ENCODE peak calls at places on chromosome 12, in seven cellular contexts. Q is hepatocyte, Z is GM23338, D is neural progenitor cell, U is HCT116, V is MM.1S, X is PC-3. W is an unnamed sample.

GRCh38 chr12:55996201-55996714 is 818 bp upstream of the SUOX start:
- DNase-seq in Q (peak; percentile 69), Z (peak; percentile 77), D (peak; percentile 65), U (no peak), V (peak; percentile 72), X (peak; percentile 75), W (peak; percentile 70)

GRCh38 chr12:120262852-120263724 is 2.4 kb downstream of the PXN start:
- DNase-seq in Q (no peak), Z (no peak), D (no peak), U (no peak), V (no peak), X (peak; percentile 31), W (peak; percentile 56)

GRCh38 chr12:27176765-27177164 is 67.3 kb upstream of the STK38L start:
- DNase-seq in Q (no peak), Z (no peak), D (no peak), U (no peak), V (no peak), X (peak; percentile 94), W (peak; percentile 74)

GRCh38 chr12:129351481-129351880 is 498.2 kb downstream of the GLT1D1 start:
- DNase-seq in Q (no peak), Z (no peak), D (no peak), U (no peak), V (no peak), X (no peak), W (no peak)

GRCh38 chr12:78878447-78878846 is 13.9 kb downstream of the SYT1 start:
- DNase-seq in Q (no peak), Z (no peak), D (no peak), U (no peak), V (no peak), X (peak; percentile 16), W (no peak)

GRCh38 chr12:127450822-127451221 is 816.1 kb upstream of the TMEM132C start:
- DNase-seq in Q (no peak), Z (no peak), D (no peak), U (no peak), V (no peak), X (no peak), W (peak; percentile 14)

GRCh38 chr12:126907900-126908764 is 1358.8 kb upstream of the TMEM132C start:
- DNase-seq in Q (no peak), Z (no peak), D (no peak), U (no peak), V (no peak), X (no peak), W (no peak)

GRCh38 chr12:75289678-75290200 is 40.4 kb downstream of the CAPS2 start:
- DNase-seq in Q (no peak), Z (no peak), D (no peak), U (peak; percentile 3), V (peak; percentile 30), X (peak; percentile 59), W (peak; percentile 47)

DNA sequence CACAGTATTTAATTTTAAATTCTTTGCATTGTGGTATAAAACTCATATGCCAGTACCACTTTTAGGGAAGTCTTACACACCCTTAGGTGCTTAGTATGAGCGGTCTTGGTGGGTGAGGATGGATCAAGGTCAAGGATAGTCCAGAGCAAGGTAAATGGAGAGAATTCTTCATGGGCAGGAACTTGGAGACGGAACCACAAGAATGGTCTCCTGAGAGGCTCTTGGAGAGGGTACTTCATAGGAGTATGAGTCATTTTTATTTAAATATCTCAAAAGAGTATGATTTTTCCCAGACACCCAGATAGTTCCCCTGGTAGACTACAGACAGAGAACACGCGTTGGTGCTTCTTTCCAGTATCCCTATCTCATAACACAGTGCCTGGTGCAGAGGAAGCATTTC is 21.9 kb downstream of the HSPB8 start:
- DNase-seq in Q (no peak), Z (no peak), D (no peak), U (no peak), V (no peak), X (no peak), W (no peak)
- TF ChIP-seq EZH2phosphoT487 in Q (no peak), Z (no peak), D (no peak), U (no peak), V (no peak), X (no peak), W (no peak)

GRCh38 chr12:4273651-4274395 is at the start of gene CCND2:
- DNase-seq in Q (peak; percentile 95), Z (peak; percentile 97), D (peak; percentile 92), U (no peak), V (peak; percentile 91), X (no peak), W (peak; percentile 70)

GRCh38 chr12:4275869-4276253 is 2.3 kb downstream of the CCND2 start:
- DNase-seq in Q (no peak), Z (peak; percentile 36), D (peak; percentile 19), U (no peak), V (no peak), X (no peak), W (no peak)

GRCh38 chr12:4276524-4277204 is 3.1 kb downstream of the CCND2 start:
- DNase-seq in Q (peak; percentile 94), Z (peak; percentile 97), D (peak; percentile 95), U (peak; percentile 67), V (peak; percentile 90), X (peak; percentile 72), W (peak; percentile 80)

GRCh38 chr12:4274396-4274959 is 916 bp downstream of the CCND2 start:
- DNase-seq in Q (peak; percentile 40), Z (peak; percentile 61), D (peak; percentile 38), U (no peak), V (no peak), X (no peak), W (peak; percentile 43)

GRCh38 chr12:4274960-4275868 is 1.7 kb downstream of the CCND2 start:
- DNase-seq in Q (peak; percentile 53), Z (peak; percentile 73), D (peak; percentile 53), U (no peak), V (no peak), X (no peak), W (peak; percentile 57)
- TF ChIP-seq EZH2 in Q (no peak), Z (no peak), D (peak; percentile 93), U (no peak), V (no peak), X (no peak), W (peak; percentile 94)

GRCh38 chr12:76766161-76766560 is 2.2 kb downstream of the ZDHHC17 start:
- DNase-seq in Q (no peak), Z (no peak), D (no peak), U (no peak), V (no peak), X (no peak), W (no peak)

GRCh38 chr12:76768566-76768965 is 4.7 kb downstream of the ZDHHC17 start:
- DNase-seq in Q (no peak), Z (no peak), D (no peak), U (no peak), V (no peak), X (no peak), W (peak; percentile 17)

GRCh38 chr12:76763746-76764675 is at the start of gene ZDHHC17:
- DNase-seq in Q (peak; percentile 97), Z (peak; percentile 94), D (peak; percentile 97), U (peak; percentile 78), V (peak; percentile 95), X (peak; percentile 94), W (peak; percentile 97)

GRCh38 chr12:76764856-76765255 is 941 bp downstream of the ZDHHC17 start:
- DNase-seq in Q (peak; percentile 29), Z (peak; percentile 4), D (peak; percentile 5), U (no peak), V (peak; percentile 12), X (peak; percentile 18), W (peak; percentile 49)

GRCh38 chr12:76765598-76765997 is 1.7 kb downstream of the ZDHHC17 start:
- DNase-seq in Q (no peak), Z (no peak), D (no peak), U (no peak), V (no peak), X (no peak), W (no peak)
- TF ChIP-seq EZH2phosphoT487 in Q (no peak), Z (no peak), D (no peak), U (no peak), V (no peak), X (no peak), W (no peak)

GRCh38 chr12:5433081-5433839 is 1.4 kb downstream of the NTF3 start:
- DNase-seq in Q (peak; percentile 66), Z (peak; percentile 62), D (peak; percentile 65), U (no peak), V (no peak), X (no peak), W (peak; percentile 44)

GRCh38 chr12:5430639-5431603 is 987 bp upstream of the NTF3 start:
- DNase-seq in Q (no peak), Z (peak; percentile 41), D (peak; percentile 51), U (no peak), V (no peak), X (no peak), W (peak; percentile 58)

GRCh38 chr12:5429741-5430557 is 2.0 kb upstream of the NTF3 start:
- DNase-seq in Q (no peak), Z (peak; percentile 77), D (peak; percentile 69), U (no peak), V (no peak), X (no peak), W (no peak)

GRCh38 chr12:5433840-5434646 is 2.1 kb downstream of the NTF3 start:
- DNase-seq in Q (no peak), Z (no peak), D (peak; percentile 23), U (no peak), V (no peak), X (no peak), W (no peak)

GRCh38 chr12:5432011-5432400 is at the start of gene NTF3:
- DNase-seq in Q (peak; percentile 74), Z (peak; percentile 82), D (peak; percentile 79), U (no peak), V (no peak), X (no peak), W (peak; percentile 72)
- TF ChIP-seq EZH2 in Q (no peak), Z (peak; percentile 24), D (no peak), U (no peak), V (no peak), X (no peak), W (no peak)

GRCh38 chr12:1326258-1326657 is 268.1 kb downstream of the FBXL14 start:
- DNase-seq in Q (no peak), Z (no peak), D (no peak), U (no peak), V (no peak), X (no peak), W (no peak)
- TF ChIP-seq EZH2phosphoT487 in Q (no peak), Z (no peak), D (no peak), U (no peak), V (no peak), X (no peak), W (no peak)

GRCh38 chr12:70366581-70367267 is 634 bp downstream of the KCNMB4 start:
- DNase-seq in Q (peak; percentile 58), Z (peak; percentile 68), D (peak; percentile 76), U (peak; percentile 37), V (peak; percentile 61), X (peak; percentile 52), W (peak; percentile 76)
- TF ChIP-seq EZH2 in Q (no peak), Z (no peak), D (no peak), U (no peak), V (no peak), X (no peak), W (no peak)

DNA sequence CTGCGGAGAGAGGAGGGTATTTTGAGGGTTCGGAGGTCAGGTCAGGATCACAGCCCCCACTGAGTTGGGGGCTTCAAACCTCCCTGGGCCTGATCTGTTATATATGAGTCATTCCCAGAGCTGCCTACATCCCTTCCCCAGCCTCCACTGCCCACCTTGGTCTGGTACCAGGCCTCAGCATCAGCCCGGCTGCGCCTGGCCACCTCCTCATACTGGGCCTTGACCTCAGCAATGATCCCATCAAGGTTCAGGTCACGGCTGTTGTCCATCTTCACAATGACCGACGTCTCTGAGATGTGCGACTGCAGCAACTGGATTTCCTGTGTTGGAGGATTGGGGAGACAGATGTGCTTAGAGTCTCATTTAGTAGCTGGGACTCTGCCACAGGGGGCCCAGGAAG is 4.2 kb downstream of the KRT84 start:
- DNase-seq in Q (no peak), Z (no peak), D (no peak), U (no peak), V (no peak), X (no peak), W (no peak)
- TF ChIP-seq EZH2phosphoT487 in Q (no peak), Z (no peak), D (no peak), U (no peak), V (no peak), X (no peak), W (no peak)